ENCODE peak calls at places on chromosomes 4 and X, in nine cellular contexts. L, R, Y, T, Q, X, W, P and M are unnamed samples.

GRCh38 chr4:126939401-126939800 is 693.4 kb upstream of the INTU start:
- DNase-seq in L (no peak), R (no peak), Y (no peak), T (no peak), Q (no peak), X (no peak), W (no peak), P (peak; percentile 75), M (no peak)

GRCh38 chr4:78627966-78628678 is 76.6 kb downstream of the ANXA3 start:
- DNase-seq in L (no peak), R (no peak), Y (no peak), T (no peak), Q (no peak), X (no peak), W (no peak), P (no peak), M (no peak)

GRCh38 chr4:127203561-127204260 is 429.0 kb upstream of the INTU start:
- DNase-seq in L (no peak), R (no peak), Y (no peak), T (no peak), Q (no peak), X (no peak), W (no peak), P (peak; percentile 48), M (no peak)

GRCh38 chrX:133511041-133511440 is 95.8 kb upstream of the GPC4 start:
- DNase-seq in L (no peak), R (no peak), Y (no peak), T (no peak), Q (no peak), X (no peak), W (no peak), P (no peak), M (no peak)

GRCh38 chr4:128454281-128455075 is 166.9 kb upstream of the PGRMC2 start:
- DNase-seq in L (peak; percentile 93), R (peak; percentile 86), Y (peak; percentile 80), T (peak; percentile 86), Q (peak; percentile 87), X (peak; percentile 82), W (peak; percentile 57), P (peak; percentile 82), M (peak; percentile 80)

GRCh38 chr4:40305329-40306193 is 29.6 kb upstream of the CHRNA9 start:
- DNase-seq in L (no peak), R (no peak), Y (no peak), T (peak; percentile 28), Q (no peak), X (peak; percentile 72), W (peak; percentile 49), P (no peak), M (no peak)

GRCh38 chr4:169272265-169272886 is 1.6 kb upstream of the SH3RF1 start:
- DNase-seq in L (no peak), R (no peak), Y (no peak), T (no peak), Q (no peak), X (no peak), W (no peak), P (peak; percentile 41), M (no peak)

GRCh38 chr4:56049428-56050212 is 100.9 kb downstream of the CEP135 start:
- DNase-seq in L (peak; percentile 56), R (peak; percentile 32), Y (no peak), T (peak; percentile 24), Q (peak; percentile 59), X (peak; percentile 17), W (peak; percentile 4), P (peak; percentile 3), M (peak; percentile 35)

GRCh38 chr4:68591204-68591603 is 15.1 kb upstream of the UGT2B17 start:
- DNase-seq in L (no peak), R (no peak), Y (no peak), T (no peak), Q (no peak), X (no peak), W (no peak), P (no peak), M (no peak)